ENCODE peak calls at places on chromosomes 5 and 9, in four cellular contexts. E is mesendoderm, S is cardiac muscle cell, V is lower lobe of right lung. M is an unnamed sample.

GRCh38 chr9:93950619-93951601 is 4.2 kb downstream of the BARX1 start:
- DNase-seq in E (peak; percentile 76), S (no peak), V (no peak), M (no peak)

GRCh38 chr5:68287976-68288755 is 72.6 kb downstream of the PIK3R1 start:
- DNase-seq in E (peak; percentile 87), S (peak; percentile 62), V (peak; percentile 69), M (peak; percentile 60)

GRCh38 chr5:180596668-180597231 is 5.5 kb upstream of the SCGB3A1 start:
- DNase-seq in E (no peak), S (no peak), V (peak; percentile 58), M (no peak)

GRCh38 chr5:151903243-151903653 is 21.4 kb downstream of the GLRA1 start:
- DNase-seq in E (peak; percentile 67), S (no peak), V (no peak), M (no peak)

GRCh38 chr5:167671176-167671575 is 620.3 kb upstream of the WWC1 start:
- DNase-seq in E (no peak), S (no peak), V (no peak), M (no peak)

GRCh38 chr5:167634432-167634831 is 657.0 kb upstream of the WWC1 start:
- DNase-seq in E (no peak), S (peak; percentile 42), V (no peak), M (no peak)

GRCh38 chr9:99948896-99949295 is 42.4 kb downstream of the STX17 start:
- DNase-seq in E (no peak), S (peak; percentile 57), V (no peak), M (no peak)

GRCh38 chr9:37309136-37309535 is 113.4 kb upstream of the GRHPR start:
- DNase-seq in E (peak; percentile 72), S (peak; percentile 6), V (no peak), M (no peak)

GRCh38 chr5:181282874-181283273 is 21.9 kb upstream of the TRIM52 start:
- DNase-seq in E (no peak), S (no peak), V (no peak), M (no peak)

GRCh38 chr5:64497390-64497789 is 8.4 kb upstream of the RGS7BP start:
- DNase-seq in E (peak; percentile 84), S (peak; percentile 4), V (no peak), M (no peak)

GRCh38 chr9:116377179-116377790 is 223.7 kb downstream of the PAPPA start:
- DNase-seq in E (peak; percentile 51), S (peak; percentile 65), V (no peak), M (no peak)

DNA sequence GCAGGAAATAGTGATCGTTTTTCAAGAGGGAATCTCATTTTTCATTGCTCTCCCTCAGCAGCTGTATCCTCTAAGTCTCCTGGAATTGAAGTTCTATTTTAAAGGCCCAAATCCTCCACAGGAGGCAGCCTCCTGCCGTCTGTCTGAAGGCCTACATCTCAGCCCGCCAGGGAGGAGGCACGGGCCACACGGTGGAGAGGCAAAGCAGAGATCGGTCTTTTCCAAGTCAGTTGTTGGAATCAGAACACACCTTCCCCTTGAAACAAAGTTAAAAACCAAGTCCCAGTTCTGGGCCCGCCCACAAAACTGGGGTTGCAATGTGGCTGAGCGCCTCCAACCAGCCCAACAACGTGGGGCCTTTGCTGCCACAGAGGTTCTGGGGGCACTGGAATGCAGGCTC is 68.7 kb downstream of the RAPGEF1 start:
- DNase-seq in E (peak; percentile 60), S (no peak), V (no peak), M (no peak)
- H3K4me1 ChIP-seq in E (peaks cover 27% of the 10 kb centered on the region), S (peaks cover 33% of the 10 kb centered on the region), V (peaks cover 100% of the 10 kb centered on the region), M (peaks cover 76% of the 10 kb centered on the region)

GRCh38 chr5:159052282-159053011 is 47.3 kb downstream of the EBF1 start:
- DNase-seq in E (peak; percentile 21), S (peak; percentile 48), V (no peak), M (no peak)

GRCh38 chr5:159051431-159052281 is 48.1 kb downstream of the EBF1 start:
- DNase-seq in E (peak; percentile 73), S (peak; percentile 58), V (peak; percentile 57), M (no peak)

GRCh38 chr5:159050408-159051091 is 49.2 kb downstream of the EBF1 start:
- DNase-seq in E (peak; percentile 39), S (peak; percentile 66), V (no peak), M (no peak)

GRCh38 chr5:159053708-159054107 is 46.0 kb downstream of the EBF1 start:
- DNase-seq in E (peak; percentile 27), S (no peak), V (no peak), M (no peak)

DNA sequence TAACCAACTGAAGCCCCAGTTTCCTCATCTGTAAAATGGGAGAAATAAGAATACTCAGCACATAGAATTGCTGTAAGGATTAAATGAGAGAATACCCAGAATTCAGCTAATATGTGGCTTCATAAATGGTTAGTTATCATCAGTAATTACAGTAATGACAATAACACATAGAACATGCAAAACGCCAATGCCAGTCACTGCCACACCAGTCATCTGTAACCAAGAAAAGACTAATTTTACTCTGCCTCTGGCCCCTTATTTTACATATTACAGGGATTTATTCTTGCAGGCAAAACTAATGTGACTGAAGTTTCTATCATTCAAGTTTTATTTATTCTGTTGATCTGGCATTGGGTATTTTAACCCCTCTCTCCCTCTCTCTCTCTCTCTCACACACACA is 46.5 kb downstream of the EBF1 start:
- DNase-seq in E (no peak), S (no peak), V (no peak), M (no peak)
- H3K36me3 ChIP-seq in E (no peaks in the 10 kb centered on the region), S (no peaks in the 10 kb centered on the region), V (no peaks in the 10 kb centered on the region), M (no peaks in the 10 kb centered on the region)

DNA sequence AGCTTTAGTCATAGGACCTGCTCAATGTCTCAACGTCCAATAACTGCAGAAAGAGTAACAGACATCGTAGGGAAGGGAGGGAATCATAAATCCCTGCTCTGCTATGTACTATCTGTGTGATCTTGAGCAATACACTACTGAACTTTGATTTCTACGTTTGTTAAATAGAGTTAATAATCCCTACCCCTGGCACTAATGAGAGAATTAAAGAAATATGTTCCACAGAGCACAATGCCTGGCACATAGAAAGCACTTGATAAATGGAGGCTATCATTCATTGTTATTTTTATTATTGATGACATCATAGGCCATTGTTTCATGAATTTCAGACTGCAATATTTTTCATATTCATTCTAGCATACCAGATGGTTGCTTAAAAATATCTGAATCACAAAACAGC is 108.7 kb downstream of the EBF1 start:
- DNase-seq in E (no peak), S (no peak), V (no peak), M (no peak)
- H3K4me1 ChIP-seq in E (no peaks in the 10 kb centered on the region), S (no peaks in the 10 kb centered on the region), V (no peaks in the 10 kb centered on the region), M (no peaks in the 10 kb centered on the region)

DNA sequence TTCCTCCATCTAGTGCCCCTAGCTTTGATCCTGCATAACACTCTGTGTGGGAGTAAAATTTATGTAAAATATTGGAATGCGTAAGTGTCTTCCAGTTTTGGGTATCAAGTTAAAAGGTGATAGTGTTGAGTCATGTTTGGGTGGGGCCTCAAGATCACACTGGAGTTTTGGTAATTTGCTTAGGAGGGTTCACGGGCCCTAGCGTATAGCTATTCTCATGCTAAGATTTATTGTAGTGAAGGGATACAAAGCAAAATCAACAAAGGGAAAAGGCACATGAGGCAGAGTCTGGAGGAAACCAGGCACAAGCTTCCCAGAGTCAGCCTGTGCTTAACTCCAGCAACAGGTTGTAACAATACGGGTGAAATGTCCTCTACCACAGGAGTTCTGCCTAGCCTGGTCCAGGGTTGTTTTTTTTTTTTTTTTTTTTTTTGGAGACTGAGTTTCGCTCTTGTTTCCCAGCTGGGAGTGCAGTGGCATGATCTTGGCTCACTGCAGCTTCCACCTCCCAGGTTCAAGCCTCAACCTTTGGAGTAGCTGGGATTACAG is 20.2 kb downstream of the HSPA4 start:
- DNase-seq in E (no peak), S (no peak), V (no peak), M (no peak)
- H3K36me3 ChIP-seq in E (peaks cover 8% of the 10 kb centered on the region), S (peaks cover 56% of the 10 kb centered on the region), V (peaks cover 94% of the 10 kb centered on the region), M (peaks cover 50% of the 10 kb centered on the region)

GRCh38 chr9:81868145-81868544 is 60.1 kb upstream of the SPATA31D4 start:
- DNase-seq in E (no peak), S (no peak), V (no peak), M (no peak)
- H3K4me1 ChIP-seq in E (no peaks in the 10 kb centered on the region), S (no peaks in the 10 kb centered on the region), V (no peaks in the 10 kb centered on the region), M (no peaks in the 10 kb centered on the region)

GRCh38 chr5:66178799-66179198 is 34.7 kb downstream of the SREK1 start:
- DNase-seq in E (no peak), S (no peak), V (no peak), M (no peak)
- H3K36me3 ChIP-seq in E (no peaks in the 10 kb centered on the region), S (peaks cover 59% of the 10 kb centered on the region), V (peaks cover 85% of the 10 kb centered on the region), M (peaks cover 32% of the 10 kb centered on the region)

DNA sequence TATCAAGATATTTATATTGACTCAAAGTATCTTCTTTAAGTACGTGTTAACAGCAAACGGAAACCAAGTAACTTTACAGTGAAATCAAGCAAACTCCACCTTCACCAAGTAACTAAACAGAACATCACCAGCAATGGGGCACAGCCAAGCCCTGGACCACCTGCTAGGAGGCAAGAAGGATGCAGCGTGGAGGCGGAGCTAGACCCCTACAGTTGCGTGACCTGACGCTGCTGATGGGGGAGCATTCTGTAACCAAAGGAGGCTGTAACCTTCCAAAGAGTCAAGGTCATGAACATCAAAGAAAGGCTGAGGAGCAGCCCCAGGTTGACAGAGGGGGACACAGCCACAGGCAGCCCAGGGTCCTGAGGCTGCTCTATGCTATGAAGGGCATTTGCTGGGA is 6.1 kb downstream of the VAV2 start:
- DNase-seq in E (no peak), S (no peak), V (no peak), M (no peak)
- H3K4me1 ChIP-seq in E (no peaks in the 10 kb centered on the region), S (peaks cover 5% of the 10 kb centered on the region), V (peaks cover 18% of the 10 kb centered on the region), M (no peaks in the 10 kb centered on the region)

DNA sequence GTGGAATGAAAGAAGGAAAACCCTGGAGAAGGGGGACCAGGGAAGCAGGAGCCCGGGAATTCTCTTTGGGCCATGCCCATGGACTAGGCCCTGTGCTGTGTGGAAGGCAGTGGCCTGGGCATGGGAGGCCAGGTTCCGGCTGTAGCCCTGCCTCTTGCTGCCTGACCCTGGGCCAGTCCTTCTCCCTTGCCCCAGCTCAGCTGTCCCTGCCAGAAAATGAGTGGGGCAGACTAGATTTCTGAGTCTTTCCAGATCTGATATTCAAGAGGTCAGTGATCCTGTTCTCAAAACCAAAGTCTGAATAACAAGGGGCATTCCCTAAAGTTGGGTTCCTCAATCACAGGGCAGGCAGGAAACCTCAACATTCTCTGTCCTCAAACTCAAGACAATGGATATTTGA is 24.8 kb upstream of the CORO2A start:
- DNase-seq in E (no peak), S (no peak), V (no peak), M (no peak)
- H3K36me3 ChIP-seq in E (peaks cover 4% of the 10 kb centered on the region), S (no peaks in the 10 kb centered on the region), V (peaks cover 86% of the 10 kb centered on the region), M (no peaks in the 10 kb centered on the region)